ENCODE peak calls at places on chromosomes 2 and 18, in five cellular contexts. D is Caco-2, T is hepatocyte, P is AG10803, S is cardiac fibroblast. Q is an unnamed sample.

GRCh38 chr2:214311031-214311533 is 99.8 kb upstream of the VWC2L start:
- DNase-seq in D (peak), T (no peak), P (no peak), S (no peak), Q (no peak)

GRCh38 chr2:162007447-162008040 is 66.5 kb downstream of the DPP4 start:
- DNase-seq in D (no peak), T (no peak), P (no peak), S (peak), Q (no peak)

GRCh38 chr2:54394392-54394791 is 61.7 kb upstream of the SPTBN1 start:
- DNase-seq in D (no peak), T (no peak), P (no peak), S (no peak), Q (no peak)

GRCh38 chr18:39647627-39648502 is 2082.3 kb upstream of the CELF4 start:
- DNase-seq in D (no peak), T (peak), P (peak), S (peak), Q (peak)

GRCh38 chr18:66210875-66211274 is 393.0 kb downstream of the CDH19 start:
- DNase-seq in D (no peak), T (no peak), P (no peak), S (no peak), Q (no peak)

GRCh38 chr2:169693344-169693743 is 861 bp downstream of the CFAP210 start:
- DNase-seq in D (peak), T (no peak), P (no peak), S (no peak), Q (no peak)

GRCh38 chr2:49043405-49043982 is 110.8 kb downstream of the FSHR start:
- DNase-seq in D (no peak), T (no peak), P (no peak), S (no peak), Q (no peak)

GRCh38 chr2:177808984-177809809 is 263.4 kb downstream of the PDE11A start:
- DNase-seq in D (no peak), T (no peak), P (peak), S (no peak), Q (no peak)

GRCh38 chr2:171522057-171522803 is at the start of gene CYBRD1:
- DNase-seq in D (peak), T (peak), P (peak), S (peak), Q (no peak)

GRCh38 chr2:171520471-171520870 is 1.8 kb upstream of the CYBRD1 start:
- DNase-seq in D (no peak), T (no peak), P (no peak), S (no peak), Q (no peak)

GRCh38 chr2:171523339-171523931 is 1.2 kb downstream of the CYBRD1 start:
- DNase-seq in D (peak), T (peak), P (peak), S (peak), Q (no peak)

GRCh38 chr2:171522804-171523338 is 597 bp downstream of the CYBRD1 start:
- DNase-seq in D (peak), T (peak), P (no peak), S (no peak), Q (no peak)

GRCh38 chr2:171521361-171522056 is 765 bp upstream of the CYBRD1 start:
- DNase-seq in D (no peak), T (no peak), P (no peak), S (peak), Q (no peak)
- H3K4me3 ChIP-seq in D (peak), T (peak), P (peak), S (peak), Q (no peak)

DNA sequence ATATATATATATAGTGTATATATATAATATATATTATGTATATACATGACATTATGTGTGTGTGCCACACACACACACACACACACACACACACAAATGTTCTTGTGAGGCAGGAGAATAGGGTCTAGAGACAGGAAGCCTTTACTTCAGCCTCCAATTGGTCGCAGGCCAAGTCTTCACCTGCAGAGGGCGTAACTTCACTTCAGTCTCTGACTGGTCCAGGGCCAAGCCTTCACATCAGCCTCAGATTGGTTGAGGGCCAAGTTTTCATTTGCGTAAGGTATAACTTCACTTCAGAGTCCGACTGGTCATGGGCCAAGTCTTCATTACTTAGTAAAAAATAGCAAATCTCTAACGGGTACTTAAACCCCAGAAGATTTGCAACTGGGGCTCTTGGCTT is 13.2 kb upstream of the SS18 start:
- DNase-seq in D (no peak), T (peak), P (no peak), S (no peak), Q (peak)
- TF ChIP-seq CTCF in D (no peak), T (no peak), P (no peak), S (no peak), Q (peak)

DNA sequence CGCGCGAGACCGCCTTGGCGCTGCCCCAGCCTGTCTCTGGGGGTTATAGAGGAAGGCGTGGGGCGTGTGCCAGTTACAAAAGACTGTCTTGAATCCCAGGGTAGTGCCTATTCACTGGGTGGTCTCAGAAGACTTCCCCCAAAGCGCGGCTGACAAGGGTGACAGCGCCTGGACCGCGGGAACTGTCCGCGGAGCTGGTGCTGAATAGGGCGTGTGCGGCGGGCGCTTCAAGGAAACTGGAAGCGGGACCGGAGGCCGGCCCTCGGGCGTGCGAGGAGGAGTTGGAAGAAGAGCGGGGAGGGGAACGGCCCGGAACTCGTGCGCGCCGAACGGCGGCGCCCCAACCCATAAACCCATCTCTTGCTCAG is 2.3 kb downstream of the EGR4 start:
- DNase-seq in D (peak), T (peak), P (peak), S (peak), Q (no peak)
- H3K4me3 ChIP-seq in D (no peak), T (no peak), P (no peak), S (no peak), Q (no peak)

DNA sequence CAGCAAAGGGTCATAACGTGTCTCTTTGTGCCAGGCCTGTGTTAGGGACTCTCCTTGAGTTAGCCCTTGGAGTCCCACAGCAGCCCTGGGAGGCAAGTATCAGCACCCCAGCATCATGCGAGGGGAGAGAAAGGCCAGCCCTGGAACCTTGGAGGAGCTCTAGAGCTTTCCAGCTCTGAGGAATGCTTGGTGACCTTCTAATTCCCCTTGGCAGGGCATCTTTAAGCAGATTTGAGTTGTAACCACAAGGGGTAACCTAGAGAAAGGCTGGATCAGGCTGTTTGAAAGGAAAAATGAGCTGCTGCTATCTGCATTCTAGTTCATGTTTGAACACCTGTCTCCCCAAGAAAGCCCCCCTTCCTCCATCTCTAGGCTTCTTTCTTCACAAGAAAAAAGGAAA is 23.8 kb upstream of the ODC1 start:
- DNase-seq in D (no peak), T (no peak), P (no peak), S (no peak), Q (no peak)
- TF ChIP-seq CTCF in D (no peak), T (no peak), P (no peak), S (no peak), Q (no peak)

DNA sequence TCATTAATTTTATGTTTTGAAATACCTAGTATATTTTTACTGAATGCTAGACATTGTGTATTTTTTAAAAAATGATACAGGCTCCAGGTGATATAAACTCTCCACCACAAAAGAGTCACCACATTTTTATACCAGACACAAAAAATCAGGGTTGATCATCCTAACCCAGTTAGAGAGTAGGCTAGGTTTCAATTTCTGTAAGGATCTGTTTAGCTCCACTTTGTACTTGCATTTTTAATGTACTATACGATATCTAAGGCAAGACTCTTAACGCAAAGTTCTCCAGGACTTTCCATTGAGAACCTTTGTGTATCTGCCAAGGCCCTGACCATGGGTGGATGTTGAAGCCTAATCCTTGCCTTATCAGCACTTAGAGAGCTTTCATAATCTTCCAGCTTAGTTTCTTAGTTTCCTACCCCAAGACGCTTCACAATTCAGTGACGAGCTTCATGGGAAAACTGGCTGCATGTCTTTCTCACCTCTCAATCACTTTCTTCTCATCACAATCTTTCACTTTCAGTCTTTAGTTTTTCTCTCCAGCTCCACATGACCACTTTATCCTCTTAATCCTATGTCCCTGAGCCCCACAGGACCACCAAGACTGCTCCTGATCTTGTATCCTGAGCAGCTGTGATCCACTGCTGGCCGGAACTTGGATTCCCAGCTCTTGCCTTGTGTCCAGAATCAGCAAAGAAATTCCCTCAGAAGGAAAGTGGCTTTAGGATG is 635.8 kb downstream of the RNF144A start:
- DNase-seq in D (no peak), T (no peak), P (no peak), S (no peak), Q (no peak)
- H3K4me3 ChIP-seq in D (no peak), T (no peak), P (no peak), S (no peak), Q (no peak)

Q was measured in LNCaP clone FGC.